ENCODE peak calls at places on chromosomes 3 and 15, in eight cellular contexts. M, B, P, G, D, H, I and U are unnamed samples.

GRCh38 chr3:11464356-11464755 is 179.4 kb downstream of the VGLL4 start:
- DNase-seq in M (no peak), B (no peak), P (no peak), G (no peak), D (no peak), H (no peak), I (no peak), U (no peak)

GRCh38 chr15:56215769-56216168 is 27.9 kb downstream of the RFX7 start:
- DNase-seq in M (peak; percentile 71), B (peak; percentile 26), P (peak; percentile 46), G (no peak), D (no peak), H (no peak), I (peak; percentile 32), U (no peak)

GRCh38 chr15:80367094-80367493 is 37.1 kb upstream of the ARNT2 start:
- DNase-seq in M (no peak), B (no peak), P (peak; percentile 16), G (peak; percentile 10), D (no peak), H (no peak), I (no peak), U (peak; percentile 72)

GRCh38 chr3:149375164-149375823 is 2.2 kb downstream of the TM4SF1 start:
- DNase-seq in M (no peak), B (no peak), P (peak; percentile 51), G (no peak), D (no peak), H (no peak), I (no peak), U (no peak)

GRCh38 chr15:101398247-101398646 is 91.3 kb downstream of the PCSK6 start:
- DNase-seq in M (no peak), B (no peak), P (no peak), G (no peak), D (no peak), H (no peak), I (no peak), U (no peak)

GRCh38 chr3:179898024-179898423 is 138.7 kb downstream of the PEX5L start:
- DNase-seq in M (no peak), B (peak; percentile 29), P (peak; percentile 34), G (peak; percentile 19), D (peak; percentile 39), H (no peak), I (peak; percentile 3), U (peak; percentile 78)

GRCh38 chr3:7309707-7310106 is 448.8 kb downstream of the GRM7 start:
- DNase-seq in M (no peak), B (no peak), P (peak; percentile 97), G (no peak), D (no peak), H (no peak), I (no peak), U (no peak)

GRCh38 chr3:2923390-2923789 is 186.8 kb downstream of the IL5RA start:
- DNase-seq in M (no peak), B (no peak), P (no peak), G (no peak), D (no peak), H (no peak), I (no peak), U (no peak)

GRCh38 chr3:7238565-7239295 is 377.8 kb downstream of the GRM7 start:
- DNase-seq in M (no peak), B (no peak), P (no peak), G (no peak), D (no peak), H (no peak), I (no peak), U (no peak)

GRCh38 chr3:133821767-133822638 is 16.4 kb downstream of the SRPRB start:
- DNase-seq in M (no peak), B (peak; percentile 83), P (peak; percentile 38), G (no peak), D (no peak), H (no peak), I (peak; percentile 33), U (peak; percentile 50)

GRCh38 chr3:153029350-153029749 is 132.7 kb upstream of the RAP2B start:
- DNase-seq in M (no peak), B (peak; percentile 22), P (peak; percentile 70), G (no peak), D (peak; percentile 29), H (no peak), I (peak; percentile 78), U (no peak)

GRCh38 chr3:4531478-4532025 is 38.4 kb downstream of the ITPR1 start:
- DNase-seq in M (no peak), B (no peak), P (peak; percentile 38), G (peak; percentile 14), D (no peak), H (no peak), I (no peak), U (peak; percentile 25)

GRCh38 chr3:165549665-165550064 is 287.6 kb downstream of the BCHE start:
- DNase-seq in M (no peak), B (no peak), P (no peak), G (no peak), D (peak; percentile 54), H (no peak), I (no peak), U (no peak)

GRCh38 chr3:155334897-155335883 is 41.7 kb upstream of the STRIT1 start:
- DNase-seq in M (no peak), B (no peak), P (peak; percentile 59), G (no peak), D (no peak), H (no peak), I (no peak), U (peak; percentile 22)

GRCh38 chr15:39404767-39405173 is 176.1 kb upstream of the THBS1 start:
- DNase-seq in M (no peak), B (peak; percentile 99), P (peak; percentile 97), G (peak; percentile 70), D (no peak), H (no peak), I (peak; percentile 85), U (no peak)